ENCODE peak calls at places on chromosome X, in six cellular contexts. One of them, this sample, is unnamed.

GRCh38 chrX:130085551-130085986 is 24.7 kb downstream of the ELF4 start:
- DNase-seq in upper lobe of right lung: no peak
- DNase-seq in GM23338: no peak
- DNase-seq in testis: no peak
- DNase-seq in endodermal cell: no peak
- DNase-seq in MM.1S: no peak
- DNase-seq in this sample: no peak

GRCh38 chrX:102835504-102836146 is 101.4 kb upstream of the RAB40AL start:
- DNase-seq in MM.1S: peak; percentile 17
- DNase-seq in GM23338: peak; percentile 48
- DNase-seq in upper lobe of right lung: no peak
- DNase-seq in testis: peak; percentile 18
- DNase-seq in endodermal cell: peak; percentile 76
- DNase-seq in this sample: no peak

GRCh38 chrX:700936-701335 is 70.3 kb downstream of the SHOX start:
- DNase-seq in endodermal cell: no peak
- DNase-seq in MM.1S: no peak
- DNase-seq in GM23338: peak; percentile 63
- DNase-seq in testis: no peak
- DNase-seq in upper lobe of right lung: no peak
- DNase-seq in this sample: no peak

GRCh38 chrX:120357186-120357585 is 4.7 kb upstream of the ATP1B4 start:
- DNase-seq in endodermal cell: no peak
- DNase-seq in testis: no peak
- DNase-seq in upper lobe of right lung: no peak
- DNase-seq in MM.1S: no peak
- DNase-seq in GM23338: no peak
- DNase-seq in this sample: no peak

GRCh38 chrX:112769034-112769433 is 71.6 kb downstream of the AMOT start:
- DNase-seq in upper lobe of right lung: no peak
- DNase-seq in MM.1S: no peak
- DNase-seq in endodermal cell: no peak
- DNase-seq in testis: no peak
- DNase-seq in GM23338: no peak
- DNase-seq in this sample: no peak

GRCh38 chrX:103343105-103343504 is 13.1 kb downstream of the TCEAL7 start:
- DNase-seq in upper lobe of right lung: no peak
- DNase-seq in GM23338: peak; percentile 52
- DNase-seq in testis: peak; percentile 69
- DNase-seq in MM.1S: peak; percentile 32
- DNase-seq in endodermal cell: peak; percentile 74
- DNase-seq in this sample: peak; percentile 24

GRCh38 chrX:9464435-9465371 is at the start of gene TBL1X:
- DNase-seq in MM.1S: peak; percentile 57
- DNase-seq in GM23338: peak; percentile 41
- DNase-seq in upper lobe of right lung: peak; percentile 75
- DNase-seq in endodermal cell: peak; percentile 73
- DNase-seq in testis: peak; percentile 67
- DNase-seq in this sample: peak; percentile 76

GRCh38 chrX:22686138-22686541 is 313.6 kb upstream of the DDX53 start:
- DNase-seq in upper lobe of right lung: no peak
- DNase-seq in endodermal cell: peak; percentile 45
- DNase-seq in testis: peak; percentile 17
- DNase-seq in MM.1S: no peak
- DNase-seq in GM23338: no peak
- DNase-seq in this sample: peak; percentile 69

GRCh38 chrX:1601768-1602085 is 10.3 kb downstream of the AKAP17A start:
- DNase-seq in GM23338: no peak
- DNase-seq in endodermal cell: no peak
- DNase-seq in MM.1S: no peak
- DNase-seq in testis: no peak
- DNase-seq in upper lobe of right lung: peak; percentile 30
- DNase-seq in this sample: no peak

GRCh38 chrX:119880552-119881437 is 9.2 kb downstream of the NDUFA1 start:
- DNase-seq in testis: peak; percentile 20
- DNase-seq in MM.1S: peak; percentile 86
- DNase-seq in GM23338: peak; percentile 52
- DNase-seq in upper lobe of right lung: no peak
- DNase-seq in endodermal cell: peak; percentile 65
- DNase-seq in this sample: peak; percentile 36

GRCh38 chrX:45801554-45801953 is 600.9 kb upstream of the DIPK2B start:
- DNase-seq in upper lobe of right lung: no peak
- DNase-seq in GM23338: peak; percentile 38
- DNase-seq in MM.1S: peak; percentile 44
- DNase-seq in testis: no peak
- DNase-seq in endodermal cell: no peak
- DNase-seq in this sample: no peak

GRCh38 chrX:47366051-47366722 is 4.2 kb upstream of the ZNF157 start:
- DNase-seq in MM.1S: peak; percentile 63
- DNase-seq in GM23338: peak; percentile 82
- DNase-seq in testis: peak; percentile 77
- DNase-seq in endodermal cell: peak; percentile 88
- DNase-seq in upper lobe of right lung: peak; percentile 73
- DNase-seq in this sample: peak; percentile 77

GRCh38 chrX:68995386-68995779 is 166.6 kb downstream of the EFNB1 start:
- DNase-seq in GM23338: no peak
- DNase-seq in testis: no peak
- DNase-seq in endodermal cell: peak; percentile 20
- DNase-seq in MM.1S: no peak
- DNase-seq in upper lobe of right lung: no peak
- DNase-seq in this sample: no peak

GRCh38 chrX:68994883-68995255 is 166.0 kb downstream of the EFNB1 start:
- DNase-seq in MM.1S: no peak
- DNase-seq in testis: no peak
- DNase-seq in endodermal cell: no peak
- DNase-seq in upper lobe of right lung: no peak
- DNase-seq in GM23338: no peak
- DNase-seq in this sample: no peak

GRCh38 chrX:68994135-68994882 is 165.5 kb downstream of the EFNB1 start:
- DNase-seq in upper lobe of right lung: no peak
- DNase-seq in testis: no peak
- DNase-seq in MM.1S: no peak
- DNase-seq in endodermal cell: peak; percentile 26
- DNase-seq in GM23338: no peak
- DNase-seq in this sample: no peak

GRCh38 chrX:68997461-68997860 is 167.8 kb downstream of the PJA1 start:
- DNase-seq in GM23338: no peak
- DNase-seq in endodermal cell: no peak
- DNase-seq in testis: no peak
- DNase-seq in MM.1S: no peak
- DNase-seq in upper lobe of right lung: no peak
- DNase-seq in this sample: no peak

GRCh38 chrX:68995780-68996551 is 167.1 kb downstream of the EFNB1 start:
- DNase-seq in endodermal cell: peak; percentile 33
- DNase-seq in testis: peak; percentile 54
- DNase-seq in MM.1S: no peak
- DNase-seq in GM23338: no peak
- DNase-seq in upper lobe of right lung: no peak
- DNase-seq in this sample: no peak
- H3K4me3 ChIP-seq in endodermal cell: no peak overlapping the region
- H3K4me3 ChIP-seq in testis: no peak overlapping the region
- H3K4me3 ChIP-seq in MM.1S: no peak overlapping the region
- H3K4me3 ChIP-seq in GM23338: no peak overlapping the region
- H3K4me3 ChIP-seq in upper lobe of right lung: no peak overlapping the region
- H3K4me3 ChIP-seq in this sample: no peak overlapping the region

DNA sequence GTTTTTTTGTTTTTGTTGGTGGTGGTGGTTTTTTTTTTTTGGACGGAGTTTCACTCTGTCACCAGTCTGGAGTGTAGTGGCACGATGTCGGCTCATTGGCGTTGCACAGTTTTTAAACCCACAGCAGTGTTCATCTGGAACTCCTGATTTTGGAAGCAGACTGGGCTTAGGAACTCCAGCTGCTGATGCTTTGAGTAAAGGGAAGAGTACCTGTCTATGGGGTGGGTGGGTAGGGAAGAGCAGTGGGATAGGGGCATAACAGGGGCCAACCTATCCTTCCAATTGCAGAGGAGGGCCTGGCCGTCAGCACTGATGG is 2.0 kb downstream of the CD99 start:
- DNase-seq in upper lobe of right lung: no peak
- DNase-seq in GM23338: no peak
- DNase-seq in endodermal cell: no peak
- DNase-seq in testis: no peak
- DNase-seq in MM.1S: no peak
- DNase-seq in this sample: no peak
- H3K4me1 ChIP-seq in upper lobe of right lung: peaks cover 54% of the 10 kb centered on the region
- H3K4me1 ChIP-seq in GM23338: peaks cover 21% of the 10 kb centered on the region
- H3K4me1 ChIP-seq in endodermal cell: peaks cover 8% of the 10 kb centered on the region
- H3K4me1 ChIP-seq in testis: peaks cover 48% of the 10 kb centered on the region
- H3K4me1 ChIP-seq in MM.1S: no peaks in the 10 kb centered on the region
- H3K4me1 ChIP-seq in this sample: no peaks in the 10 kb centered on the region

GRCh38 chrX:55072286-55072685 is 2.5 kb upstream of the PAGE2B start:
- DNase-seq in MM.1S: no peak
- DNase-seq in endodermal cell: no peak
- DNase-seq in testis: no peak
- DNase-seq in upper lobe of right lung: no peak
- DNase-seq in GM23338: no peak
- DNase-seq in this sample: no peak

GRCh38 chrX:55074851-55075467 is at the start of gene PAGE2B:
- DNase-seq in testis: peak; percentile 42
- DNase-seq in upper lobe of right lung: no peak
- DNase-seq in GM23338: no peak
- DNase-seq in MM.1S: no peak
- DNase-seq in endodermal cell: no peak
- DNase-seq in this sample: no peak
- TF ChIP-seq CTCF in testis: no peak
- TF ChIP-seq CTCF in upper lobe of right lung: no peak
- TF ChIP-seq CTCF in GM23338: no peak
- TF ChIP-seq CTCF in MM.1S: no peak
- TF ChIP-seq CTCF in endodermal cell: no peak
- TF ChIP-seq CTCF in this sample: no peak

GRCh38 chrX:126551306-126551705 is 1.3 kb downstream of the DCAF12L1 start:
- DNase-seq in endodermal cell: peak; percentile 39
- DNase-seq in MM.1S: no peak
- DNase-seq in testis: peak; percentile 14
- DNase-seq in upper lobe of right lung: no peak
- DNase-seq in GM23338: peak; percentile 3
- DNase-seq in this sample: no peak

GRCh38 chrX:126557151-126557550 is 4.5 kb upstream of the DCAF12L1 start:
- DNase-seq in upper lobe of right lung: no peak
- DNase-seq in testis: no peak
- DNase-seq in MM.1S: no peak
- DNase-seq in endodermal cell: no peak
- DNase-seq in GM23338: no peak
- DNase-seq in this sample: no peak

GRCh38 chrX:126550816-126551215 is 1.8 kb downstream of the DCAF12L1 start:
- DNase-seq in endodermal cell: no peak
- DNase-seq in upper lobe of right lung: no peak
- DNase-seq in GM23338: no peak
- DNase-seq in MM.1S: no peak
- DNase-seq in testis: no peak
- DNase-seq in this sample: no peak

GRCh38 chrX:126551725-126552312 is 795 bp downstream of the DCAF12L1 start:
- DNase-seq in endodermal cell: no peak
- DNase-seq in GM23338: peak; percentile 4
- DNase-seq in MM.1S: no peak
- DNase-seq in upper lobe of right lung: no peak
- DNase-seq in testis: no peak
- DNase-seq in this sample: no peak

DNA sequence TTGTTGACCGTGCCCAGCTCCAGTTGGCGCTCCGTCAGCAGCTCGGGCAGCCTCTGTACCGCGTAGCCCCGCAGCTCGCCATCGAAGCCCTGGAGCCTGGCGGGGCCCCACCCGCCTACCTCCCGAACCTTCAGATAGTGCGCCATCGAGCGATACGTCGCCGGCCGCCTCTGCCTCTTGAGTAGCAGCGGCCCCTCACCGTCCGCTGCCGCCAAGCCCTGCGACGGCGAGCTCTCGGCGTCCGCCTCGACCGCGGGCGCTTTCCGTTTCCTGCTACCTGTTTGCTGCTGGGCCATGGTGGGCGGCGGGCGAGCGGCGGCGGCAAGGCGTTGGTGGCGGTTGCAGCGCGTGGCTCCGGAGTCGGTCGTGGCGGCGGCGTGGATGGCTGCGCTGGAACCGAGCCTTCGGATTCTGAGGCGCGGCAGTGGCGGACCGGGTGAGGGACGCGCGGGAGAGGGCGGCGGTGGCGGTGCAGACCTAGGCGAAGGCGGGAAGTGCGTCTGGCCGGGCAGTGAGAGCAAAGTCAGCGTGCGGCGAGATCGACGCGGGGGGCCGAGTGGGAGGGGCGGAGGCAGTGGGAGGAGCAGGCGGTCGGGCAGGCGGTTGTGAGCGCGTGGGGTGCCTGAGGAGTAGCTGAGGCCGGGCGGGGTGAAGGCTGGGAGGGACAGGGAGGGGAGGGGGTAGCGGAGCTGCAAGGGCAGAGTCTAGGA is at the start of gene DCAF12L1:
- DNase-seq in GM23338: peak; percentile 60
- DNase-seq in endodermal cell: peak; percentile 85
- DNase-seq in MM.1S: no peak
- DNase-seq in upper lobe of right lung: no peak
- DNase-seq in testis: peak; percentile 79
- DNase-seq in this sample: no peak
- H3K4me3 ChIP-seq in GM23338: peak within 1 kb of the TSS; percentile 54
- H3K4me3 ChIP-seq in endodermal cell: no peak within 1 kb of the TSS
- H3K4me3 ChIP-seq in MM.1S: no peak within 1 kb of the TSS
- H3K4me3 ChIP-seq in upper lobe of right lung: no peak within 1 kb of the TSS
- H3K4me3 ChIP-seq in testis: peak within 1 kb of the TSS; percentile 63
- H3K4me3 ChIP-seq in this sample: no peak within 1 kb of the TSS

GRCh38 chrX:123455693-123456092 is 271.6 kb downstream of the GRIA3 start:
- DNase-seq in testis: no peak
- DNase-seq in GM23338: no peak
- DNase-seq in MM.1S: no peak
- DNase-seq in upper lobe of right lung: no peak
- DNase-seq in endodermal cell: no peak
- DNase-seq in this sample: no peak
- H3K4me1 ChIP-seq in testis: no peaks in the 10 kb centered on the region
- H3K4me1 ChIP-seq in GM23338: no peaks in the 10 kb centered on the region
- H3K4me1 ChIP-seq in MM.1S: peaks cover 25% of the 10 kb centered on the region
- H3K4me1 ChIP-seq in upper lobe of right lung: no peaks in the 10 kb centered on the region
- H3K4me1 ChIP-seq in endodermal cell: no peaks in the 10 kb centered on the region
- H3K4me1 ChIP-seq in this sample: no peaks in the 10 kb centered on the region

GRCh38 chrX:106171293-106171692 is 3.2 kb downstream of the PWWP3B start:
- DNase-seq in MM.1S: no peak
- DNase-seq in endodermal cell: no peak
- DNase-seq in upper lobe of right lung: no peak
- DNase-seq in testis: no peak
- DNase-seq in GM23338: no peak
- DNase-seq in this sample: no peak

GRCh38 chrX:106170318-106170717 is 2.2 kb downstream of the PWWP3B start:
- DNase-seq in endodermal cell: no peak
- DNase-seq in upper lobe of right lung: no peak
- DNase-seq in GM23338: peak; percentile 11
- DNase-seq in testis: peak; percentile 53
- DNase-seq in MM.1S: peak; percentile 36
- DNase-seq in this sample: no peak

DNA sequence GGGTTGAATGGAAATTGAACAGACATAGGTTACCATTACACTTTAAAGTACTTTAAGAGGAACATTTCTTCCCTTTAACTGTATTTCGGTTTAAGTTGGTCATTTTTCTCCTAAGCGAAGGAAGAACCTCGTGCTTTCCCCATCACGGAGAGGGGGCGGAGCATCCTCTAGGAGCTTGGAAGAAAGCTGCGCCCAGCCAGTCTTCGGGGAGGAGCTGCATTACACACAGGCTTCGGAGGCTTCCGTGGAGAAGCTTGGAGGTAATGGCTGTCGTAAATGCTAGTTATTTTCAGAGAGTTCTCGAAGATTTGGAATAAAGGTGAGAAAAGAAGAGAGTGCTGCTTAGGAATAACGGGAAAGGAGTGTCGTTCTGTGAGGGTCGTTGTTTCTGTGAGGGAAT is at the start of gene PWWP3B:
- DNase-seq in endodermal cell: peak; percentile 66
- DNase-seq in upper lobe of right lung: peak; percentile 65
- DNase-seq in MM.1S: no peak
- DNase-seq in GM23338: peak; percentile 74
- DNase-seq in testis: peak; percentile 90
- DNase-seq in this sample: no peak
- TF ChIP-seq CTCF in endodermal cell: no peak
- TF ChIP-seq CTCF in upper lobe of right lung: no peak
- TF ChIP-seq CTCF in MM.1S: no peak
- TF ChIP-seq CTCF in GM23338: no peak
- TF ChIP-seq CTCF in testis: no peak
- TF ChIP-seq CTCF in this sample: no peak